ENCODE peak calls at places on chromosomes 7 and 10, in six cellular contexts. One of them, this sample, is unnamed.
A peak's percentile ranks its signal among the peaks of the same experiment; 100 is the strongest.

GRCh38 chr7:57641521-57642067 is 191.6 kb downstream of the ZNF716 start:
- DNase-seq in Calu3: no peak
- DNase-seq in OCI-LY7: no peak
- DNase-seq in fibroblast of pulmonary artery: no peak
- DNase-seq in fibroblast of lung: no peak
- DNase-seq in A549: no peak
- DNase-seq in this sample: no peak

GRCh38 chr7:151388430-151388829 is 21.4 kb downstream of the WDR86 start:
- DNase-seq in OCI-LY7: no peak
- DNase-seq in fibroblast of lung: no peak
- DNase-seq in A549: no peak
- DNase-seq in Calu3: no peak
- DNase-seq in fibroblast of pulmonary artery: no peak
- DNase-seq in this sample: no peak

GRCh38 chr7:6232534-6232933 is 39.9 kb downstream of the CYTH3 start:
- DNase-seq in A549: no peak
- DNase-seq in OCI-LY7: peak; percentile 8
- DNase-seq in Calu3: no peak
- DNase-seq in fibroblast of lung: no peak
- DNase-seq in fibroblast of pulmonary artery: no peak
- DNase-seq in this sample: peak; percentile 75

GRCh38 chr10:12637649-12638048 is 288.3 kb downstream of the CAMK1D start:
- DNase-seq in OCI-LY7: no peak
- DNase-seq in Calu3: no peak
- DNase-seq in fibroblast of lung: no peak
- DNase-seq in A549: no peak
- DNase-seq in fibroblast of pulmonary artery: no peak
- DNase-seq in this sample: no peak

GRCh38 chr10:99524736-99525380 is 7.9 kb upstream of the NKX2-3 start:
- DNase-seq in fibroblast of pulmonary artery: no peak
- DNase-seq in A549: no peak
- DNase-seq in OCI-LY7: no peak
- DNase-seq in fibroblast of lung: no peak
- DNase-seq in Calu3: no peak
- DNase-seq in this sample: no peak

GRCh38 chr7:55477781-55478374 is 94.4 kb downstream of the VOPP1 start:
- DNase-seq in fibroblast of lung: peak; percentile 97
- DNase-seq in fibroblast of pulmonary artery: peak; percentile 51
- DNase-seq in OCI-LY7: no peak
- DNase-seq in A549: no peak
- DNase-seq in Calu3: no peak
- DNase-seq in this sample: no peak

GRCh38 chr7:90474284-90475210 is 5.1 kb downstream of the PTTG1IP2 start:
- DNase-seq in fibroblast of pulmonary artery: peak; percentile 90
- DNase-seq in fibroblast of lung: peak; percentile 97
- DNase-seq in Calu3: no peak
- DNase-seq in A549: no peak
- DNase-seq in OCI-LY7: no peak
- DNase-seq in this sample: no peak

GRCh38 chr10:78913219-78914059 is 155.3 kb upstream of the ZMIZ1 start:
- DNase-seq in OCI-LY7: peak; percentile 58
- DNase-seq in A549: no peak
- DNase-seq in fibroblast of pulmonary artery: no peak
- DNase-seq in Calu3: peak; percentile 81
- DNase-seq in fibroblast of lung: no peak
- DNase-seq in this sample: peak; percentile 67

GRCh38 chr10:13949844-13950542 is 363.2 kb downstream of the PRPF18 start:
- DNase-seq in A549: no peak
- DNase-seq in OCI-LY7: no peak
- DNase-seq in fibroblast of pulmonary artery: peak; percentile 72
- DNase-seq in fibroblast of lung: peak; percentile 97
- DNase-seq in Calu3: no peak
- DNase-seq in this sample: no peak

GRCh38 chr7:157612009-157612663 is 275.3 kb downstream of the DNAJB6 start:
- DNase-seq in OCI-LY7: no peak
- DNase-seq in fibroblast of lung: no peak
- DNase-seq in A549: no peak
- DNase-seq in Calu3: no peak
- DNase-seq in fibroblast of pulmonary artery: no peak
- DNase-seq in this sample: peak; percentile 48

GRCh38 chr7:49773082-49773938 is at the start of gene VWC2:
- DNase-seq in A549: no peak
- DNase-seq in OCI-LY7: no peak
- DNase-seq in fibroblast of lung: no peak
- DNase-seq in Calu3: no peak
- DNase-seq in fibroblast of pulmonary artery: no peak
- DNase-seq in this sample: no peak

GRCh38 chr10:22712959-22713852 is 1.2 kb downstream of the PIP4K2A start:
- DNase-seq in Calu3: peak; percentile 32
- DNase-seq in fibroblast of lung: no peak
- DNase-seq in OCI-LY7: peak; percentile 42
- DNase-seq in fibroblast of pulmonary artery: peak; percentile 24
- DNase-seq in A549: no peak
- DNase-seq in this sample: peak; percentile 74

GRCh38 chr10:454860-455259 is 234.6 kb downstream of the DIP2C start:
- DNase-seq in A549: peak; percentile 68
- DNase-seq in Calu3: peak; percentile 47
- DNase-seq in fibroblast of pulmonary artery: peak; percentile 92
- DNase-seq in fibroblast of lung: peak; percentile 95
- DNase-seq in OCI-LY7: no peak
- DNase-seq in this sample: no peak
- TF ChIP-seq CTCF in A549: no peak
- TF ChIP-seq CTCF in Calu3: no peak
- TF ChIP-seq CTCF in fibroblast of pulmonary artery: no peak
- TF ChIP-seq CTCF in fibroblast of lung: no peak
- TF ChIP-seq CTCF in OCI-LY7: no peak
- TF ChIP-seq CTCF in this sample: no peak

DNA sequence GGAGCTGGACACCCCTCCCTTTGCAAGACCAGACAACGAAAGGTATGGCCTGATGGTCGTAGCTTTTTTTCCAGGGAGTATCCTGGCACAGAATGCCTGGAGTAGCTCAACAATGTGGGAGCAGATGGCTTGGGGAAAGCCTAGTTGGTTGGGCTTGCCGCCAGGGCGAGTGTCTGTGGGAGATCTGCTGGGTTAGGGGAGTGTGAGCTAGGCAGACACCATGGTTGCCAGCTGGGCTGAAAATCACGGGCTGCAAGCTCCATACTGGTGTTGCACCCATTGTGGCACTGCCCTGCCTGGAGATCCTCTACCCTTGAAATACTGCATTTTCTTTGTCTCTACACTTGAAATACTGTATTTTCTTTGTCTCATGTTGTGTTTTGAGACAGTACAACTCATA is 538.3 kb downstream of the PCDH15 start:
- DNase-seq in A549: no peak
- DNase-seq in OCI-LY7: no peak
- DNase-seq in fibroblast of lung: no peak
- DNase-seq in Calu3: no peak
- DNase-seq in fibroblast of pulmonary artery: no peak
- DNase-seq in this sample: no peak
- TF ChIP-seq CTCF in A549: no peak
- TF ChIP-seq CTCF in OCI-LY7: no peak
- TF ChIP-seq CTCF in fibroblast of lung: no peak
- TF ChIP-seq CTCF in Calu3: no peak
- TF ChIP-seq CTCF in fibroblast of pulmonary artery: no peak
- TF ChIP-seq CTCF in this sample: no peak

GRCh38 chr7:28298870-28299484 is 113.3 kb upstream of the CREB5 start:
- DNase-seq in A549: peak; percentile 52
- DNase-seq in OCI-LY7: peak; percentile 3
- DNase-seq in Calu3: peak; percentile 74
- DNase-seq in fibroblast of pulmonary artery: peak; percentile 72
- DNase-seq in fibroblast of lung: peak; percentile 50
- DNase-seq in this sample: no peak
- TF ChIP-seq CTCF in A549: peak; percentile 69
- TF ChIP-seq CTCF in OCI-LY7: peak; percentile 55
- TF ChIP-seq CTCF in Calu3: peak; percentile 67
- TF ChIP-seq CTCF in fibroblast of pulmonary artery: peak; percentile 59
- TF ChIP-seq CTCF in fibroblast of lung: peak; percentile 70
- TF ChIP-seq CTCF in this sample: peak; percentile 50

GRCh38 chr7:108813247-108814014 is 243.8 kb downstream of the DNAJB9 start:
- DNase-seq in A549: no peak
- DNase-seq in OCI-LY7: no peak
- DNase-seq in fibroblast of pulmonary artery: no peak
- DNase-seq in fibroblast of lung: no peak
- DNase-seq in Calu3: peak; percentile 1
- DNase-seq in this sample: no peak
- TF ChIP-seq CTCF in A549: no peak
- TF ChIP-seq CTCF in OCI-LY7: no peak
- TF ChIP-seq CTCF in fibroblast of pulmonary artery: no peak
- TF ChIP-seq CTCF in fibroblast of lung: no peak
- TF ChIP-seq CTCF in Calu3: no peak
- TF ChIP-seq CTCF in this sample: no peak

GRCh38 chr10:43885842-43886241 is 237.2 kb upstream of the ZNF32 start:
- DNase-seq in OCI-LY7: peak; percentile 27
- DNase-seq in Calu3: peak; percentile 10
- DNase-seq in A549: no peak
- DNase-seq in fibroblast of pulmonary artery: no peak
- DNase-seq in fibroblast of lung: no peak
- DNase-seq in this sample: no peak
- TF ChIP-seq CTCF in OCI-LY7: peak; percentile 65
- TF ChIP-seq CTCF in Calu3: no peak
- TF ChIP-seq CTCF in A549: no peak
- TF ChIP-seq CTCF in fibroblast of pulmonary artery: no peak
- TF ChIP-seq CTCF in fibroblast of lung: no peak
- TF ChIP-seq CTCF in this sample: no peak

DNA sequence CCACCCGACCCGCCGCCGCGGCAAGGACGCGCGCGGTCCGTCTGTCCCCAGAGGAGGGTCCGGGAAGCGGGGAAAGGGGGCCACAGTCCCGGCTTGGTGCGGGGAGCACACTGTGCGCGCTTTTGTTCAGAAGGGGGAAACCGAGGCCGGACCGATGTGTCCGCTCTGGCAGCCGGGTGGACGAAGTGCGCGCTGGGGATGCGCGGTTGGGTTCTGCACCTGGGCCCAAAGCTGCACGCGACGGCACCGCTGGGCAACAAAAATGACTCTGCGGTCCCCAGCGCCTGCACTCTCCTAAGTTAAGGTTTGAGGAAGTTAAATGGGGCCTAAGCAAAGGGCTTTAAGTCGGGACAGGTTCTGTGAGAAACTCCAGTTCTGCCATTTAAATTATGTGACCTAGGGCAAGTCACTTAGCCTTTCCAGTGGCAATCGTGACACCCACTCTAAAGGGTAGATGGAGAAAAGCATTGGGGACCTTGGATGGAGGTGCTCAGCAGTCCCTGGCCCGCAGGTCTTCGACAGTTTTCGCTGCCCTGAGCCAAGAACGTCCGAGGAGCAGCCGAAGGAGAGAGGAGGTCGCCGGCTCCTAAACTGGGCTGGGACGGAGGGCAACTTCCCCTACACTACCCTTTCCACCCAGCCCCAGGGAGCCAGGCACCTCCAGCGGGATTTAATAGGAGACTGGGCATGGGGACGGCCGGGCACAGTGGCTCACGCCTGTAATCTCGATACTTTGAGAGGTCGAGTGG is 468 bp upstream of the ACBD5 start:
- DNase-seq in OCI-LY7: peak; percentile 66
- DNase-seq in fibroblast of lung: no peak
- DNase-seq in fibroblast of pulmonary artery: peak; percentile 4
- DNase-seq in A549: no peak
- DNase-seq in Calu3: no peak
- DNase-seq in this sample: peak; percentile 71
- TF ChIP-seq CTCF in OCI-LY7: no peak
- TF ChIP-seq CTCF in fibroblast of lung: no peak
- TF ChIP-seq CTCF in fibroblast of pulmonary artery: no peak
- TF ChIP-seq CTCF in A549: no peak
- TF ChIP-seq CTCF in Calu3: no peak
- TF ChIP-seq CTCF in this sample: no peak

This sample was measured in upper lobe of right lung.